ENCODE peak calls at places on chromosomes 12 and 14, in four cellular contexts. One of them, this sample, is unnamed.

GRCh38 chr14:63642656-63643382 is 1.1 kb upstream of the WDR89 start:
- DNase-seq in stimulated activated CD4-positive, alpha-beta T cell treated with anti-CD3 and anti-CD28 coated beads, Interleukin-2, amount 100 ng/mL, for 48 hours: no peak
- DNase-seq in MCF 10A: no peak
- DNase-seq in NCI-H187: no peak
- DNase-seq in this sample: no peak

GRCh38 chr12:129096968-129097367 is 243.7 kb downstream of the GLT1D1 start:
- DNase-seq in stimulated activated CD4-positive, alpha-beta T cell treated with anti-CD3 and anti-CD28 coated beads, Interleukin-2, amount 100 ng/mL, for 48 hours: no peak
- DNase-seq in MCF 10A: no peak
- DNase-seq in NCI-H187: no peak
- DNase-seq in this sample: no peak

GRCh38 chr14:82806016-82806415 is 1272.4 kb upstream of the SEL1L start:
- DNase-seq in stimulated activated CD4-positive, alpha-beta T cell treated with anti-CD3 and anti-CD28 coated beads, Interleukin-2, amount 100 ng/mL, for 48 hours: no peak
- DNase-seq in MCF 10A: no peak
- DNase-seq in NCI-H187: no peak
- DNase-seq in this sample: no peak

GRCh38 chr12:131281016-131281415 is 327.3 kb downstream of the ADGRD1 start:
- DNase-seq in stimulated activated CD4-positive, alpha-beta T cell treated with anti-CD3 and anti-CD28 coated beads, Interleukin-2, amount 100 ng/mL, for 48 hours: no peak
- DNase-seq in NCI-H187: no peak
- DNase-seq in MCF 10A: no peak
- DNase-seq in this sample: no peak

GRCh38 chr12:120496353-120497340 is 734 bp downstream of the DYNLL1 start:
- DNase-seq in NCI-H187: no peak
- DNase-seq in stimulated activated CD4-positive, alpha-beta T cell treated with anti-CD3 and anti-CD28 coated beads, Interleukin-2, amount 100 ng/mL, for 48 hours: peak; percentile 34
- DNase-seq in MCF 10A: peak; percentile 43
- DNase-seq in this sample: peak; percentile 36

GRCh38 chr14:55711171-55711811 is 131.3 kb downstream of the KTN1 start:
- DNase-seq in NCI-H187: no peak
- DNase-seq in stimulated activated CD4-positive, alpha-beta T cell treated with anti-CD3 and anti-CD28 coated beads, Interleukin-2, amount 100 ng/mL, for 48 hours: no peak
- DNase-seq in MCF 10A: no peak
- DNase-seq in this sample: no peak

GRCh38 chr14:100849432-100849831 is 23.5 kb downstream of the MEG3 start:
- DNase-seq in NCI-H187: no peak
- DNase-seq in MCF 10A: peak; percentile 9
- DNase-seq in stimulated activated CD4-positive, alpha-beta T cell treated with anti-CD3 and anti-CD28 coated beads, Interleukin-2, amount 100 ng/mL, for 48 hours: no peak
- DNase-seq in this sample: no peak

GRCh38 chr14:67817750-67818438 is 1.5 kb upstream of the ZFYVE26 start:
- DNase-seq in stimulated activated CD4-positive, alpha-beta T cell treated with anti-CD3 and anti-CD28 coated beads, Interleukin-2, amount 100 ng/mL, for 48 hours: no peak
- DNase-seq in NCI-H187: no peak
- DNase-seq in MCF 10A: no peak
- DNase-seq in this sample: no peak

GRCh38 chr14:52913271-52913670 is 37.6 kb downstream of the FERMT2 start:
- DNase-seq in stimulated activated CD4-positive, alpha-beta T cell treated with anti-CD3 and anti-CD28 coated beads, Interleukin-2, amount 100 ng/mL, for 48 hours: no peak
- DNase-seq in MCF 10A: no peak
- DNase-seq in NCI-H187: no peak
- DNase-seq in this sample: no peak

GRCh38 chr12:71865166-71865713 is 25.7 kb downstream of the TBC1D15 start:
- DNase-seq in NCI-H187: no peak
- DNase-seq in MCF 10A: peak; percentile 63
- DNase-seq in stimulated activated CD4-positive, alpha-beta T cell treated with anti-CD3 and anti-CD28 coated beads, Interleukin-2, amount 100 ng/mL, for 48 hours: no peak
- DNase-seq in this sample: no peak

GRCh38 chr12:132243596-132244289 is 85.6 kb downstream of the GALNT9 start:
- DNase-seq in stimulated activated CD4-positive, alpha-beta T cell treated with anti-CD3 and anti-CD28 coated beads, Interleukin-2, amount 100 ng/mL, for 48 hours: no peak
- DNase-seq in NCI-H187: no peak
- DNase-seq in MCF 10A: no peak
- DNase-seq in this sample: no peak

GRCh38 chr14:100275214-100275613 is 31.0 kb downstream of the SLC25A29 start:
- DNase-seq in MCF 10A: no peak
- DNase-seq in stimulated activated CD4-positive, alpha-beta T cell treated with anti-CD3 and anti-CD28 coated beads, Interleukin-2, amount 100 ng/mL, for 48 hours: no peak
- DNase-seq in NCI-H187: no peak
- DNase-seq in this sample: no peak

GRCh38 chr12:2884810-2885209 is 5.9 kb upstream of the TULP3 start:
- DNase-seq in MCF 10A: no peak
- DNase-seq in stimulated activated CD4-positive, alpha-beta T cell treated with anti-CD3 and anti-CD28 coated beads, Interleukin-2, amount 100 ng/mL, for 48 hours: no peak
- DNase-seq in NCI-H187: no peak
- DNase-seq in this sample: no peak

GRCh38 chr14:68715032-68715924 is 77.6 kb downstream of the ZFP36L1 start:
- DNase-seq in NCI-H187: no peak
- DNase-seq in MCF 10A: peak; percentile 64
- DNase-seq in stimulated activated CD4-positive, alpha-beta T cell treated with anti-CD3 and anti-CD28 coated beads, Interleukin-2, amount 100 ng/mL, for 48 hours: no peak
- DNase-seq in this sample: no peak

GRCh38 chr12:14613718-14614117 is 46.0 kb upstream of the PLBD1 start:
- DNase-seq in NCI-H187: no peak
- DNase-seq in MCF 10A: no peak
- DNase-seq in stimulated activated CD4-positive, alpha-beta T cell treated with anti-CD3 and anti-CD28 coated beads, Interleukin-2, amount 100 ng/mL, for 48 hours: no peak
- DNase-seq in this sample: peak; percentile 40

GRCh38 chr12:13101854-13102375 is 1.6 kb downstream of the GSG1 start:
- DNase-seq in stimulated activated CD4-positive, alpha-beta T cell treated with anti-CD3 and anti-CD28 coated beads, Interleukin-2, amount 100 ng/mL, for 48 hours: no peak
- DNase-seq in MCF 10A: peak; percentile 79
- DNase-seq in NCI-H187: peak; percentile 47
- DNase-seq in this sample: no peak

GRCh38 chr12:40565029-40565633 is 127.1 kb upstream of the CNTN1 start:
- DNase-seq in MCF 10A: no peak
- DNase-seq in stimulated activated CD4-positive, alpha-beta T cell treated with anti-CD3 and anti-CD28 coated beads, Interleukin-2, amount 100 ng/mL, for 48 hours: no peak
- DNase-seq in NCI-H187: no peak
- DNase-seq in this sample: no peak

GRCh38 chr12:56677680-56678079 is 10.4 kb downstream of the PTGES3 start:
- DNase-seq in NCI-H187: no peak
- DNase-seq in stimulated activated CD4-positive, alpha-beta T cell treated with anti-CD3 and anti-CD28 coated beads, Interleukin-2, amount 100 ng/mL, for 48 hours: no peak
- DNase-seq in MCF 10A: no peak
- DNase-seq in this sample: no peak

GRCh38 chr12:120229583-120230325 is 28.8 kb upstream of the RPLP0 start:
- DNase-seq in NCI-H187: no peak
- DNase-seq in stimulated activated CD4-positive, alpha-beta T cell treated with anti-CD3 and anti-CD28 coated beads, Interleukin-2, amount 100 ng/mL, for 48 hours: no peak
- DNase-seq in MCF 10A: peak; percentile 89
- DNase-seq in this sample: no peak

GRCh38 chr14:68945585-68946289 is 33.4 kb downstream of the ACTN1 start:
- DNase-seq in MCF 10A: no peak
- DNase-seq in NCI-H187: peak; percentile 48
- DNase-seq in stimulated activated CD4-positive, alpha-beta T cell treated with anti-CD3 and anti-CD28 coated beads, Interleukin-2, amount 100 ng/mL, for 48 hours: no peak
- DNase-seq in this sample: no peak

GRCh38 chr14:50795127-50795526 is 35.8 kb downstream of the NIN start:
- DNase-seq in NCI-H187: no peak
- DNase-seq in MCF 10A: no peak
- DNase-seq in stimulated activated CD4-positive, alpha-beta T cell treated with anti-CD3 and anti-CD28 coated beads, Interleukin-2, amount 100 ng/mL, for 48 hours: no peak
- DNase-seq in this sample: no peak

GRCh38 chr12:46661161-46661845 is 164.5 kb downstream of the SLC38A4 start:
- DNase-seq in MCF 10A: peak; percentile 79
- DNase-seq in stimulated activated CD4-positive, alpha-beta T cell treated with anti-CD3 and anti-CD28 coated beads, Interleukin-2, amount 100 ng/mL, for 48 hours: no peak
- DNase-seq in NCI-H187: no peak
- DNase-seq in this sample: peak; percentile 28

GRCh38 chr12:46237381-46238045 is 31.3 kb downstream of the SLC38A1 start:
- DNase-seq in MCF 10A: no peak
- DNase-seq in stimulated activated CD4-positive, alpha-beta T cell treated with anti-CD3 and anti-CD28 coated beads, Interleukin-2, amount 100 ng/mL, for 48 hours: no peak
- DNase-seq in NCI-H187: no peak
- DNase-seq in this sample: no peak

GRCh38 chr12:89225808-89226368 is 126.4 kb downstream of the DUSP6 start:
- DNase-seq in stimulated activated CD4-positive, alpha-beta T cell treated with anti-CD3 and anti-CD28 coated beads, Interleukin-2, amount 100 ng/mL, for 48 hours: peak; percentile 25
- DNase-seq in NCI-H187: no peak
- DNase-seq in MCF 10A: peak; percentile 96
- DNase-seq in this sample: no peak

GRCh38 chr14:104555621-104556255 is 23.8 kb upstream of the C14orf180 start:
- DNase-seq in stimulated activated CD4-positive, alpha-beta T cell treated with anti-CD3 and anti-CD28 coated beads, Interleukin-2, amount 100 ng/mL, for 48 hours: no peak
- DNase-seq in NCI-H187: no peak
- DNase-seq in MCF 10A: no peak
- DNase-seq in this sample: no peak

GRCh38 chr12:101691697-101692096 is 5.7 kb upstream of the CHPT1 start:
- DNase-seq in MCF 10A: no peak
- DNase-seq in NCI-H187: no peak
- DNase-seq in stimulated activated CD4-positive, alpha-beta T cell treated with anti-CD3 and anti-CD28 coated beads, Interleukin-2, amount 100 ng/mL, for 48 hours: no peak
- DNase-seq in this sample: no peak

GRCh38 chr14:22532345-22533056 is 56.5 kb downstream of the DAD1 start:
- DNase-seq in NCI-H187: no peak
- DNase-seq in stimulated activated CD4-positive, alpha-beta T cell treated with anti-CD3 and anti-CD28 coated beads, Interleukin-2, amount 100 ng/mL, for 48 hours: no peak
- DNase-seq in MCF 10A: no peak
- DNase-seq in this sample: no peak

GRCh38 chr12:106648736-106649135 is 65.9 kb downstream of the RFX4 start:
- DNase-seq in NCI-H187: no peak
- DNase-seq in stimulated activated CD4-positive, alpha-beta T cell treated with anti-CD3 and anti-CD28 coated beads, Interleukin-2, amount 100 ng/mL, for 48 hours: no peak
- DNase-seq in MCF 10A: no peak
- DNase-seq in this sample: no peak

GRCh38 chr12:122126713-122127597 is 47.1 kb downstream of the IL31 start:
- DNase-seq in stimulated activated CD4-positive, alpha-beta T cell treated with anti-CD3 and anti-CD28 coated beads, Interleukin-2, amount 100 ng/mL, for 48 hours: no peak
- DNase-seq in MCF 10A: no peak
- DNase-seq in NCI-H187: no peak
- DNase-seq in this sample: no peak

GRCh38 chr14:61628192-61628591 is 67.1 kb upstream of the HIF1A start:
- DNase-seq in NCI-H187: no peak
- DNase-seq in MCF 10A: no peak
- DNase-seq in stimulated activated CD4-positive, alpha-beta T cell treated with anti-CD3 and anti-CD28 coated beads, Interleukin-2, amount 100 ng/mL, for 48 hours: no peak
- DNase-seq in this sample: no peak

GRCh38 chr14:93970967-93971634 is 5.3 kb downstream of the ASB2 start:
- DNase-seq in NCI-H187: no peak
- DNase-seq in MCF 10A: no peak
- DNase-seq in stimulated activated CD4-positive, alpha-beta T cell treated with anti-CD3 and anti-CD28 coated beads, Interleukin-2, amount 100 ng/mL, for 48 hours: no peak
- DNase-seq in this sample: no peak

GRCh38 chr12:49921936-49922335 is 18.2 kb upstream of the FAIM2 start:
- DNase-seq in NCI-H187: no peak
- DNase-seq in MCF 10A: peak; percentile 16
- DNase-seq in stimulated activated CD4-positive, alpha-beta T cell treated with anti-CD3 and anti-CD28 coated beads, Interleukin-2, amount 100 ng/mL, for 48 hours: no peak
- DNase-seq in this sample: no peak

GRCh38 chr14:21796912-21797311 is 123.3 kb upstream of the OR4E1 start:
- DNase-seq in MCF 10A: no peak
- DNase-seq in NCI-H187: no peak
- DNase-seq in stimulated activated CD4-positive, alpha-beta T cell treated with anti-CD3 and anti-CD28 coated beads, Interleukin-2, amount 100 ng/mL, for 48 hours: no peak
- DNase-seq in this sample: no peak

GRCh38 chr12:98294426-98294825 is 221.0 kb upstream of the TMPO start:
- DNase-seq in MCF 10A: no peak
- DNase-seq in stimulated activated CD4-positive, alpha-beta T cell treated with anti-CD3 and anti-CD28 coated beads, Interleukin-2, amount 100 ng/mL, for 48 hours: no peak
- DNase-seq in NCI-H187: no peak
- DNase-seq in this sample: no peak

GRCh38 chr14:25622752-25623151 is 572.8 kb upstream of the STXBP6 start:
- DNase-seq in stimulated activated CD4-positive, alpha-beta T cell treated with anti-CD3 and anti-CD28 coated beads, Interleukin-2, amount 100 ng/mL, for 48 hours: no peak
- DNase-seq in MCF 10A: no peak
- DNase-seq in NCI-H187: peak; percentile 39
- DNase-seq in this sample: no peak

GRCh38 chr14:32682219-32682618 is 256.5 kb upstream of the NPAS3 start:
- DNase-seq in NCI-H187: no peak
- DNase-seq in MCF 10A: no peak
- DNase-seq in stimulated activated CD4-positive, alpha-beta T cell treated with anti-CD3 and anti-CD28 coated beads, Interleukin-2, amount 100 ng/mL, for 48 hours: no peak
- DNase-seq in this sample: no peak

GRCh38 chr14:106094654-106095189 is 568.3 kb downstream of the TMEM121 start:
- DNase-seq in MCF 10A: peak; percentile 18
- DNase-seq in stimulated activated CD4-positive, alpha-beta T cell treated with anti-CD3 and anti-CD28 coated beads, Interleukin-2, amount 100 ng/mL, for 48 hours: peak; percentile 96
- DNase-seq in NCI-H187: no peak
- DNase-seq in this sample: no peak